ENCODE peak calls at places on chromosomes 3 and 15, in ten cellular contexts. N is heart right ventricle; C is GM06990; Y is lower lobe of right lung; X is CD8-positive, alpha-beta T cell; M is mucosa of descending colon; A is left lung; W is epithelial cell of esophagus; L is foreskin fibroblast; P is A549. G is an unnamed sample.

GRCh38 chr3:33299395-33300081 is 22.3 kb downstream of the FBXL2 start:
- DNase-seq in W (peak; percentile 85), M (no peak), A (no peak), L (peak; percentile 84), N (no peak), P (peak; percentile 13), C (no peak), X (no peak), Y (no peak), G (no peak)

GRCh38 chr3:189806171-189806951 is 175.2 kb downstream of the TP63 start:
- DNase-seq in X (no peak), L (no peak), A (no peak), Y (no peak), P (no peak), C (no peak), W (no peak), N (no peak), M (no peak), G (no peak)

GRCh38 chr3:108093616-108094015 is 2.8 kb upstream of the CD47 start:
- DNase-seq in A (no peak), C (no peak), Y (no peak), M (no peak), X (no peak), P (no peak), L (no peak), W (no peak), N (no peak), G (no peak)

GRCh38 chr15:59738676-59739075 is 49.6 kb upstream of the BNIP2 start:
- DNase-seq in W (peak; percentile 38), X (no peak), L (no peak), P (no peak), C (no peak), M (no peak), N (no peak), A (no peak), Y (no peak), G (no peak)

GRCh38 chr15:89326316-89326715 is 8.3 kb downstream of the POLG start:
- DNase-seq in M (no peak), A (no peak), W (no peak), X (peak; percentile 43), L (no peak), P (no peak), C (no peak), N (no peak), Y (no peak), G (no peak)

GRCh38 chr3:188067932-188068331 is 86.0 kb upstream of the LPP start:
- DNase-seq in W (peak; percentile 70), Y (no peak), L (peak; percentile 87), M (no peak), N (no peak), X (no peak), C (no peak), A (no peak), P (no peak), G (no peak)

GRCh38 chr3:191005790-191006189 is 143.3 kb upstream of the GMNC start:
- DNase-seq in L (no peak), A (no peak), C (no peak), X (no peak), N (no peak), Y (no peak), W (no peak), M (no peak), P (no peak), G (no peak)

GRCh38 chr3:149536429-149536828 is 61.9 kb downstream of the TM4SF4 start:
- DNase-seq in A (peak; percentile 64), W (no peak), X (no peak), Y (peak; percentile 64), L (peak; percentile 46), P (no peak), N (peak; percentile 76), M (no peak), C (no peak), G (no peak)

GRCh38 chr3:168341192-168341816 is 245.6 kb upstream of the GOLIM4 start:
- DNase-seq in N (no peak), W (no peak), M (no peak), P (no peak), L (peak; percentile 77), A (no peak), X (no peak), C (no peak), Y (no peak), G (no peak)

GRCh38 chr15:54962637-54963036 is 234.1 kb downstream of the RSL24D1 start:
- DNase-seq in P (no peak), W (no peak), C (no peak), Y (no peak), A (no peak), X (no peak), M (no peak), N (no peak), L (no peak), G (no peak)

GRCh38 chr15:63876085-63876662 is 42.4 kb upstream of the HERC1 start:
- DNase-seq in X (no peak), N (no peak), C (no peak), P (no peak), M (no peak), W (no peak), A (no peak), L (no peak), Y (no peak), G (no peak)

GRCh38 chr3:132265488-132265887 is 51.7 kb upstream of the ACP3 start:
- DNase-seq in Y (no peak), W (peak; percentile 14), L (no peak), P (no peak), M (no peak), N (no peak), X (no peak), C (no peak), A (no peak), G (no peak)

GRCh38 chr3:53493618-53493996 is 804 bp upstream of the CACNA1D start:
- DNase-seq in X (no peak), L (no peak), A (no peak), P (no peak), W (no peak), N (no peak), M (no peak), C (no peak), Y (no peak), G (no peak)

GRCh38 chr15:77632760-77633133 is at the start of gene LINGO1:
- DNase-seq in A (no peak), L (peak; percentile 34), W (peak; percentile 24), M (no peak), C (no peak), N (no peak), Y (no peak), X (no peak), P (peak; percentile 46), G (no peak)

GRCh38 chr15:77630064-77630463 is 2.6 kb downstream of the LINGO1 start:
- DNase-seq in W (no peak), C (no peak), X (no peak), N (no peak), M (no peak), Y (no peak), P (no peak), A (no peak), L (no peak), G (no peak)

GRCh38 chr15:77629070-77630030 is 3.4 kb downstream of the LINGO1 start:
- DNase-seq in M (no peak), L (no peak), W (no peak), A (no peak), C (no peak), Y (no peak), N (no peak), P (no peak), X (no peak), G (no peak)

GRCh38 chr15:77631790-77632551 is 741 bp downstream of the LINGO1 start:
- DNase-seq in N (no peak), M (no peak), W (no peak), P (peak; percentile 34), L (no peak), A (no peak), X (no peak), Y (no peak), C (no peak), G (no peak)

GRCh38 chr15:77630956-77631789 is 1.5 kb downstream of the LINGO1 start:
- DNase-seq in Y (no peak), L (peak; percentile 24), C (no peak), P (no peak), M (no peak), N (no peak), X (no peak), W (no peak), A (no peak), G (no peak)
- TF ChIP-seq CTCF in Y (no peak), L (no peak), C (no peak), P (peak; percentile 34), M (no peak), N (peak; percentile 23), X (no peak), W (no peak), A (no peak), G (peak; percentile 67)

GRCh38 chr3:194592798-194593752 is 40.1 kb downstream of the TMEM44 start:
- DNase-seq in A (no peak), X (no peak), Y (no peak), L (peak; percentile 99), N (no peak), P (peak; percentile 76), W (peak; percentile 98), M (no peak), C (no peak), G (no peak)
- TF ChIP-seq CTCF in A (no peak), X (no peak), Y (no peak), L (no peak), N (no peak), P (no peak), W (peak; percentile 35), M (no peak), C (no peak), G (peak; percentile 47)

GRCh38 chr15:25739687-25740121 is 123.4 kb downstream of the ATP10A start:
- DNase-seq in M (no peak), N (no peak), A (no peak), Y (no peak), C (no peak), X (peak; percentile 62), P (peak; percentile 8), L (peak; percentile 73), W (no peak), G (no peak)
- TF ChIP-seq CTCF in M (no peak), N (peak; percentile 31), A (no peak), Y (peak; percentile 27), C (peak; percentile 44), X (peak; percentile 36), P (peak; percentile 34), L (peak; percentile 59), W (no peak), G (peak; percentile 74)

DNA sequence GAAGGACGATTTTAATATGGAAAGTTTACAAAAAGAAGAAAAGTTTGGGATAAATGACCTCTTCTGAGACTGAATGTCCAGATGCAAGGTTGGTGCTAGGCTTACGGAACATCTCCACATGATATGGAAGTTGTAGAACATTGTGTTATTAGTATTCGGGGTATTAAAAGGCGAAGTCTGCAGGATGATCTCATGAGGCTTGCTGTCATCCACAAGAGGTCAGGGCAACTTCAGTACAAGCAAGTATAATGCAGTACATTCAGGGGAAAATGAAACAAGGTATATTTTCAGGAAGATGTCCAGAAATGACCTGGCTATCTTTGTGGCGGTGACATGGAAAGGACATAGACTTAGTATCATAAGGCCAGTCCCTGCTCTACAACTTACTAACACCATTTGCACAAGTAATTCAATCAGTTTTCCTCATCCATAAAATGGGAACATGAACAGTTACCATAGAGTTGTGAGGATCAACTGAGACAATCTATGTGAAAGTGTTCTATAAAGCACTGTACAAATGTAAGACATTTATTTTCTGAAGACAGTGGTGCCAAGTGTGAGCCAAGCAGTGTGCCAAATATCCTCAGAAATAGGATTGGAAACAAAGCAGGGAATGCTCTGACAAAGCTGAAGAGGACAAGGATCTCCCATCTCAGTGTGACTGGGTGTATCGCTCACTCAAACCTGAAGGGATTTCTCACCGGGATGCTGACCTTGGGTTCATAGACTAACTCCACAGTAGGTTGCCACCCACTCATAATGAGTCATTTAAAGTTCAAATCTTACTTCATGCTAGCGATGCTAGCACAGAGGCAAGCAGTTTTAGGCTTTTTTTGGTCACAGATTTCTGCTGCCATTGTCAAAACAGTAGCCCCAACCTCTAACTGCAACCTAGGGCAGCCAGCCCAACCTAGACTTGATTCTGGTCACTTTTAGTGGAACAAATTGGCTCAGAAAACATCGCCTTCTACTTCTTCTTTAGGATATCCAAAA is 118.3 kb downstream of the TIGIT start:
- DNase-seq in L (peak; percentile 89), C (no peak), M (no peak), A (no peak), W (peak; percentile 68), Y (no peak), P (peak; percentile 7), N (no peak), X (no peak), G (no peak)
- TF ChIP-seq CTCF in L (no peak), C (peak; percentile 14), M (no peak), A (no peak), W (no peak), Y (no peak), P (no peak), N (no peak), X (no peak), G (peak; percentile 59)

G was measured in chondrocyte.